ENCODE peak calls at places on chromosomes 5 and 9, in six cellular contexts. O is nephron progenitor cell, W is brain microvascular endothelial cell, T is mucosa of descending colon, J is HFFc6, E is SK-N-SH. B is an unnamed sample.

GRCh38 chr9:84315278-84315877 is 25.2 kb downstream of the SLC28A3 start:
- DNase-seq in E (peak), W (peak), T (no peak), J (peak), O (peak), B (no peak)

GRCh38 chr5:65142511-65143011 is 339.2 kb downstream of the ADAMTS6 start:
- DNase-seq in J (peak), O (no peak), E (no peak), T (no peak), W (peak), B (peak)

GRCh38 chr5:88695232-88695631 is 187.8 kb downstream of the MEF2C start:
- DNase-seq in O (no peak), T (no peak), E (no peak), J (no peak), W (no peak), B (no peak)

GRCh38 chr5:150612405-150612804 is 28.1 kb upstream of the SYNPO start:
- DNase-seq in E (no peak), J (no peak), O (no peak), W (no peak), T (no peak), B (no peak)

GRCh38 chr9:121439711-121440110 is 59.9 kb downstream of the GGTA1 start:
- DNase-seq in J (no peak), W (no peak), E (no peak), O (no peak), T (no peak), B (no peak)

GRCh38 chr5:149633671-149634350 is 52.5 kb downstream of the ARHGEF37 start:
- DNase-seq in E (no peak), T (no peak), W (peak), J (no peak), O (no peak), B (no peak)

GRCh38 chr5:136809382-136809781 is 444.0 kb upstream of the TRPC7 start:
- DNase-seq in J (no peak), O (no peak), E (no peak), T (no peak), W (no peak), B (no peak)

GRCh38 chr5:80554646-80555045 is 15.4 kb downstream of the ANKRD34B start:
- DNase-seq in W (no peak), T (no peak), E (no peak), O (no peak), J (no peak), B (no peak)

GRCh38 chr9:76818271-76818670 is 54.0 kb downstream of the PCA3 start:
- DNase-seq in E (no peak), W (peak), J (peak), T (peak), O (no peak), B (peak)

GRCh38 chr9:124297553-124297905 is 39.8 kb downstream of the NEK6 start:
- DNase-seq in J (peak), E (no peak), T (no peak), O (no peak), W (peak), B (peak)

GRCh38 chr9:91411096-91411771 is 12.4 kb downstream of the NFIL3 start:
- DNase-seq in W (no peak), E (no peak), O (no peak), T (no peak), J (peak), B (no peak)

GRCh38 chr5:36403601-36404311 is 102.1 kb upstream of the RANBP3L start:
- DNase-seq in J (peak), W (peak), T (no peak), O (no peak), E (no peak), B (peak)

GRCh38 chr9:749712-750111 is 91.8 kb upstream of the DMRT1 start:
- DNase-seq in J (no peak), W (no peak), E (no peak), O (no peak), T (no peak), B (no peak)

GRCh38 chr5:107444327-107444726 is 226.4 kb downstream of the EFNA5 start:
- DNase-seq in T (no peak), O (no peak), J (no peak), E (no peak), W (no peak), B (no peak)

GRCh38 chr5:101174981-101175380 is 271.9 kb upstream of the ST8SIA4 start:
- DNase-seq in T (no peak), E (no peak), W (no peak), O (no peak), J (no peak), B (no peak)

GRCh38 chr9:79672891-79673290 is 101.1 kb downstream of the TLE4 start:
- DNase-seq in J (no peak), E (no peak), O (no peak), T (no peak), W (no peak), B (no peak)

GRCh38 chr9:70427161-70427945 is 12.9 kb upstream of the KLF9 start:
- DNase-seq in W (no peak), O (no peak), T (no peak), E (no peak), J (peak), B (no peak)

GRCh38 chr9:4366649-4367330 is 66.9 kb upstream of the GLIS3 start:
- DNase-seq in W (peak), T (no peak), E (peak), O (peak), J (peak), B (no peak)

GRCh38 chr9:78695521-78695920 is 398.6 kb downstream of the PSAT1 start:
- DNase-seq in O (peak), T (no peak), W (no peak), J (no peak), E (no peak), B (no peak)

GRCh38 chr5:76145945-76146344 is 62.8 kb downstream of the SV2C start:
- DNase-seq in E (no peak), J (no peak), T (no peak), W (no peak), O (no peak), B (no peak)

GRCh38 chr5:102958481-102959011 is 161.4 kb downstream of the GIN1 start:
- DNase-seq in J (peak), E (no peak), W (peak), O (no peak), T (no peak), B (no peak)

GRCh38 chr9:129487658-129488483 is 133.0 kb downstream of the C9orf50 start:
- DNase-seq in W (peak), T (peak), O (no peak), E (no peak), J (no peak), B (no peak)

GRCh38 chr9:134192951-134193731 is 28.8 kb upstream of the RNU6ATAC start:
- DNase-seq in T (peak), O (no peak), E (peak), W (no peak), J (no peak), B (no peak)

GRCh38 chr9:93305497-93306020 is 121.6 kb downstream of the WNK2 start:
- DNase-seq in W (no peak), J (no peak), T (no peak), E (peak), O (no peak), B (no peak)

GRCh38 chr9:79477955-79478751 is 93.6 kb upstream of the TLE4 start:
- DNase-seq in J (no peak), E (peak), W (peak), T (no peak), O (peak), B (no peak)

GRCh38 chr9:134058716-134059115 is 9.1 kb downstream of the BRD3 start:
- DNase-seq in E (peak), O (no peak), T (no peak), W (no peak), J (peak), B (no peak)

GRCh38 chr5:94540856-94541494 is 77.4 kb downstream of the KIAA0825 start:
- DNase-seq in O (no peak), J (no peak), T (no peak), W (no peak), E (no peak), B (no peak)

GRCh38 chr9:21853414-21853813 is 51.0 kb downstream of the MTAP start:
- DNase-seq in J (no peak), O (no peak), W (no peak), E (no peak), T (no peak), B (no peak)

GRCh38 chr5:74954919-74955318 is 88.7 kb upstream of the FAM169A start:
- DNase-seq in J (peak), W (peak), O (no peak), T (no peak), E (no peak), B (no peak)

GRCh38 chr5:62259699-62260220 is 46.2 kb upstream of the KIF2A start:
- DNase-seq in J (no peak), T (no peak), E (no peak), O (no peak), W (no peak), B (no peak)

GRCh38 chr5:167528651-167529050 is 762.8 kb upstream of the WWC1 start:
- DNase-seq in O (no peak), T (no peak), E (no peak), J (no peak), W (no peak), B (no peak)
- TF ChIP-seq CTCF in O (no peak), T (no peak), E (peak), J (no peak), W (no peak), B (no peak)

DNA sequence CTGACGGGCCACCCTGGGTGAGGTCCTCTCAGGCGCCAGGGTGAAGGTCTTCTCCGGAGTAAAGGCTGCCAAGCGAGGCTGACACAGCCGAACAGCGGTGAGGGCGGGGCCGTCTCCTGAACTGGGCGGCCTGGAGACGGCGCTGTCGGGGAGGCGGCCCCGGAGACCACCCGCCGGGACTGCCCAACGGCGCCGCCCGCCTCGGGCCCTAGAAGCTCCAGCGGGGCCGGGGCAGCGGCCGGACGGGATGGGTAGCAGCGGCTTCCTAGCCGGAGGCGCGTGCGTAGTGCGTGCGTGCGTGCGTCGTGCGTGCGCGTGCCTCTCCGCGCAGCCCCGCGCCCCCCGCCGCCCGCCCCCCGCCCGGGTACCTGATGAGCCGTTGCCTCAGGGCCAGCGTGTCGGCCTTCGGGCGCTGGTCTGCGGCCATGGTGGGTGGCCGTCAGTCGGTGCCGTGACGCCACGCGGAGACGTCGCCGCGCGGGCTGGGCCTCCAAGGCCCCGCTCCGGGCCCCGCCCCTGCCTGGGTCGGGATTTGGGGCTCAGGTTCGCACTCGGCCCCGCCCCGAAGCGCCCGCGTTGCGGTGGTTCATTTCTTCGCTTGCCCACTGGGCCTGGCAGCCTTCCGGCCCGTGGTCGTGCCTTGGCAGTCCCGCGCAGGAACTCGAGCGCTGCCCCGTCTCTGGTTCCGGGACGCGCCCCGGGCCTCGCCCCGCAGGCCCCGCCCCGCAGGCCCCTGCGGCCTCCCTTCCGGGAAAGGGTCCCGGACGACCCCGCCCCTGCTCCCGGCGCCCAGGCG is at the start of gene PHYKPL:
- DNase-seq in J (peak), T (peak), W (peak), O (peak), E (peak), B (no peak)
- TF ChIP-seq CTCF in J (peak), T (no peak), W (no peak), O (no peak), E (peak), B (peak)

DNA sequence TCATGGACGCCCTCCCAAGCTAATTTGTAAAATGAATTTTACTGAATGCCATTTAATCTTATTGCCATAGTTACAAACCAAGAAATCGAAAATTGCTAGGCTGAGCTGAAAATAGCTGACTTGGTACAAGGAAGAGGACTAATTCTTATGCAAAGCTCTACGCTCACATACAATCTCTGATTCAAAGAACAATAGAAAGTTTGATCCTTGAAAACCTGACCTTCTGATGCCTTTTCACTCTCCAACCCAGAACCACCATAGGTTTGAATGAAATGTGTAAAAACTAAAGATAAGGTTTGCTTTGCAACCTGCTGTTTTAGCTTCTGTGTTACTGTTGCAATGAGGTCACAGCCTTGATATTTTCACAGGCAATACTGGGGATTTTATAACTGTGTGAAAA is 240.5 kb upstream of the SEMA6A start:
- DNase-seq in O (no peak), J (no peak), W (no peak), E (no peak), T (no peak), B (no peak)
- TF ChIP-seq CTCF in O (no peak), J (no peak), W (no peak), E (no peak), T (no peak), B (no peak)

DNA sequence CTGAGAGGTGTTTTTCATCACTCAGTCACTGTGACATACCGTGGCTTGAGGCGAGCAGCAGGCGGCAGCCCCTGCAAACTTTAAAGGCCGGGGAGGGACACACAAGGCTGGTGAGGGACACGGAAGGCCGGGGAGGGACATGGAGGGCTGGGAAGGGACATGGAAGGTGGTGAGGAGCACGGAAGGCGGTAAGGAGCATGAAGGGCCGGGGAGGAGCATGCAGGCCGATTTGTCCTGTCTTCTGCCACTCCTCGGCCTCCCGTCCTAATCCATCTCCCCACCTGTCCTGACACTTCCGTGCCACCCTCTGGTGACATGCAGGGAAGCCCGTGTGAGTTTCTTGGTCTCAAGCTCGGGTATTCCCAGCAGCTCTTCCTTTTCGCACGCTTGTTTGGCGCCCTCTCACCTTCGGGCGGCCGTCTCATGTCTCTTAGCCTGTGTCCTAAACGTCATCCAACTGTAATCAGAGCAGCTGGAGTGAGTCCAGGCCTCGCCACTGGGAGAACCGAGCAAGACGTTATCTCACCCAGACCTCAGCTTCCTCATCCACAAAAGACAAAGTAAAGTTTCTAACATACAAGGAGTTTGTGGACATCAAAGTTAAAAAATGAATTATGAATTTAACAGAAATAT is 126.5 kb downstream of the MRPL36 start:
- DNase-seq in J (no peak), W (peak), O (no peak), E (no peak), T (no peak), B (no peak)
- TF ChIP-seq CTCF in J (no peak), W (no peak), O (no peak), E (no peak), T (no peak), B (no peak)

GRCh38 chr5:127639804-127640203 is 9.1 kb upstream of the CTXN3 start:
- DNase-seq in O (no peak), E (no peak), J (no peak), T (no peak), W (no peak), B (no peak)
- TF ChIP-seq CTCF in O (no peak), E (no peak), J (no peak), T (no peak), W (no peak), B (no peak)

GRCh38 chr5:176644878-176645670 is 2.2 kb upstream of the TSPAN17 start:
- DNase-seq in O (no peak), J (no peak), E (no peak), W (no peak), T (no peak), B (no peak)
- TF ChIP-seq CTCF in O (no peak), J (no peak), E (no peak), W (no peak), T (no peak), B (no peak)

GRCh38 chr9:2029666-2030170 is 14.6 kb downstream of the SMARCA2 start:
- DNase-seq in E (peak), T (no peak), J (no peak), W (no peak), O (no peak), B (no peak)

GRCh38 chr9:2028888-2029287 is 13.7 kb downstream of the SMARCA2 start:
- DNase-seq in E (no peak), O (no peak), J (no peak), W (no peak), T (no peak), B (no peak)

GRCh38 chr9:2036844-2037243 is 21.7 kb downstream of the SMARCA2 start:
- DNase-seq in W (no peak), T (no peak), J (no peak), E (no peak), O (no peak), B (no peak)

GRCh38 chr9:2027761-2028160 is 12.6 kb downstream of the SMARCA2 start:
- DNase-seq in E (no peak), W (no peak), O (no peak), T (no peak), J (no peak), B (no peak)

GRCh38 chr9:2032234-2032633 is 17.1 kb downstream of the SMARCA2 start:
- DNase-seq in J (no peak), O (no peak), W (no peak), T (no peak), E (no peak), B (no peak)
- TF ChIP-seq CTCF in J (no peak), O (no peak), W (no peak), T (no peak), E (no peak), B (no peak)

DNA sequence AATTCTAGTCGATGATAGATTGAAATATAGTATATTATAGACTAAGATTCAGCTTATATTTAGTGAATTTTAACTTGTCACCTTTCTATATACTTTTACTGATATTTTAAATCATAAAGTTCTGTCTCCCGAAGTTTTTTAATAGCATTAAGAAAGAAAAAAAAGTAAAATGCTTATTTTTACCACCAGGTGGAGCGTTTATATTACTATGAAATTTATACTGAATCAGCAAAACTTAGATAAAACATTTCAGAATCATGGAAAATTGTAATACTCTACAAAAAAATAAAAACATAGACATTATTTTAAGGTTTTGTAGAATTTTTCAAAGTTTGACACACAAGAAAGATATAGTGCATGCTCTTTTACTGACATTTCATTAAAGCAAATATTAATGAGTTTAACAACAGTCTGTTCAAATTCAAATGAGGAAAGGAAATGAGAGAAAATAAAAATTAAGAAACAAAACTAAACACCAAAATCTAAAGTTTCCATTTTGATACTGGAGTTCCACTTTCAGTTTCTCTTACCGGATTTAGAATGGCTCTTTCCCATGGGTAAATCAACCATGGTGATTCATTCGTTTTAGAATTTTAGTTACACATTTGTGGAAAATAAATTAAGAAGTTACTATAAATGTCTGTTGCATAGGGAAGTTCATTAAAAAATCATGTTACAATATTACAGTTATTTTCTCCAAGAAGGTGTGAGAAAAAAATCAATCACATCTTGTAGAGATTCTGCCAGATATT is 1035.3 kb downstream of the CDH12 start:
- DNase-seq in E (no peak), J (no peak), T (no peak), W (no peak), O (no peak), B (no peak)
- TF ChIP-seq CTCF in E (peak), J (peak), T (no peak), W (no peak), O (peak), B (no peak)

GRCh38 chr5:155697236-155697635 is 629.7 kb upstream of the SGCD start:
- DNase-seq in O (no peak), J (no peak), W (no peak), E (no peak), T (no peak), B (no peak)

GRCh38 chr5:155700333-155700732 is 626.6 kb upstream of the SGCD start:
- DNase-seq in J (no peak), O (no peak), E (no peak), W (no peak), T (no peak), B (no peak)

GRCh38 chr5:155699385-155699784 is 627.6 kb upstream of the SGCD start:
- DNase-seq in E (no peak), T (no peak), O (no peak), W (no peak), J (no peak), B (no peak)
- TF ChIP-seq CTCF in E (no peak), T (no peak), O (no peak), W (no peak), J (no peak), B (no peak)